ENCODE peak calls at places on chromosomes 11 and 22, in six cellular contexts. P is GM10248, E is kidney, U is Calu3, G is IMR-90, S is astrocyte of the cerebellum. M is an unnamed sample.

GRCh38 chr11:2691355-2691761 is 8.4 kb downstream of the KCNQ1OT1 start:
- DNase-seq in P (no peak), E (peak), U (no peak), G (no peak), S (no peak), M (peak)

GRCh38 chr11:121841487-121842167 is 274.4 kb downstream of the BLID start:
- DNase-seq in P (no peak), E (no peak), U (no peak), G (peak), S (peak), M (no peak)

GRCh38 chr11:32947985-32948384 is 55.4 kb downstream of the QSER1 start:
- DNase-seq in P (peak), E (no peak), U (no peak), G (no peak), S (no peak), M (no peak)

GRCh38 chr11:8831861-8832260 is 79.1 kb upstream of the AKIP1 start:
- DNase-seq in P (no peak), E (no peak), U (no peak), G (no peak), S (no peak), M (no peak)

GRCh38 chr22:41480397-41480735 is 11.4 kb downstream of the ACO2 start:
- DNase-seq in P (no peak), E (no peak), U (no peak), G (peak), S (peak), M (peak)

GRCh38 chr11:88538088-88538487 is 200.6 kb upstream of the CTSC start:
- DNase-seq in P (no peak), E (no peak), U (no peak), G (peak), S (no peak), M (no peak)

GRCh38 chr11:10669258-10670033 is 24.1 kb downstream of the IRAG1 start:
- DNase-seq in P (no peak), E (no peak), U (no peak), G (peak), S (no peak), M (no peak)

GRCh38 chr11:69869311-69869939 is 50.2 kb upstream of the FGF3 start:
- DNase-seq in P (no peak), E (peak), U (no peak), G (no peak), S (no peak), M (no peak)

GRCh38 chr11:117673561-117673960 is 123.5 kb downstream of the DSCAML1 start:
- DNase-seq in P (no peak), E (no peak), U (no peak), G (no peak), S (no peak), M (no peak)

GRCh38 chr22:50311606-50312351 is 4.3 kb upstream of the PLXNB2 start:
- DNase-seq in P (no peak), E (peak), U (no peak), G (no peak), S (no peak), M (no peak)

GRCh38 chr22:37714634-37715033 is 17.8 kb downstream of the TRIOBP start:
- DNase-seq in P (no peak), E (no peak), U (no peak), G (no peak), S (no peak), M (no peak)

GRCh38 chr11:82796970-82797594 is 63.4 kb upstream of the FAM181B start:
- DNase-seq in P (no peak), E (no peak), U (no peak), G (no peak), S (no peak), M (no peak)

GRCh38 chr11:57332694-57333440 is 2.8 kb downstream of the SSRP1 start:
- DNase-seq in P (no peak), E (no peak), U (no peak), G (no peak), S (no peak), M (no peak)

GRCh38 chr22:36056980-36057379 is 28.4 kb upstream of the RBFOX2 start:
- DNase-seq in P (no peak), E (no peak), U (no peak), G (peak), S (no peak), M (no peak)

GRCh38 chr22:37020192-37020479 is 594 bp downstream of the MPST start:
- DNase-seq in P (no peak), E (no peak), U (no peak), G (peak), S (no peak), M (no peak)

GRCh38 chr11:80103149-80103859 is 662.5 kb upstream of the TENM4 start:
- DNase-seq in P (no peak), E (no peak), U (no peak), G (peak), S (peak), M (no peak)

GRCh38 chr11:78179459-78180071 is 8.9 kb downstream of the KCTD21 start:
- DNase-seq in P (no peak), E (no peak), U (peak), G (no peak), S (no peak), M (no peak)

GRCh38 chr11:7571640-7572000 is 57.8 kb downstream of the PPFIBP2 start:
- DNase-seq in P (peak), E (peak), U (peak), G (peak), S (peak), M (no peak)

GRCh38 chr22:32237021-32237420 is 18.1 kb downstream of the SLC5A4 start:
- DNase-seq in P (no peak), E (no peak), U (no peak), G (no peak), S (no peak), M (no peak)

GRCh38 chr11:75225794-75226193 is 14.8 kb upstream of the TPBGL start:
- DNase-seq in P (no peak), E (no peak), U (no peak), G (no peak), S (no peak), M (peak)

GRCh38 chr11:36402568-36403181 is 106.6 kb downstream of the PRR5L start:
- DNase-seq in P (no peak), E (no peak), U (no peak), G (no peak), S (no peak), M (no peak)

GRCh38 chr22:42217019-42217751 is 53.3 kb downstream of the TCF20 start:
- DNase-seq in P (peak), E (no peak), U (no peak), G (peak), S (no peak), M (no peak)

GRCh38 chr11:71421392-71421950 is 26.7 kb downstream of the DHCR7 start:
- DNase-seq in P (no peak), E (no peak), U (no peak), G (no peak), S (no peak), M (no peak)

GRCh38 chr11:102793677-102794290 is 4.2 kb downstream of the MMP1 start:
- DNase-seq in P (no peak), E (no peak), U (no peak), G (no peak), S (no peak), M (no peak)

GRCh38 chr11:102791271-102792036 is 6.5 kb downstream of the MMP1 start:
- DNase-seq in P (no peak), E (no peak), U (no peak), G (peak), S (no peak), M (no peak)

GRCh38 chr11:102798012-102798746 is at the start of gene MMP1:
- DNase-seq in P (no peak), E (no peak), U (no peak), G (peak), S (peak), M (no peak)

GRCh38 chr11:102792604-102793003 is 5.4 kb downstream of the MMP1 start:
- DNase-seq in P (no peak), E (no peak), U (no peak), G (no peak), S (no peak), M (no peak)

GRCh38 chr11:102794382-102794781 is 3.6 kb downstream of the MMP1 start:
- DNase-seq in P (peak), E (no peak), U (peak), G (peak), S (no peak), M (no peak)
- TF ChIP-seq CTCF in P (peak), E (no peak), U (peak), G (peak), S (peak), M (peak)

DNA sequence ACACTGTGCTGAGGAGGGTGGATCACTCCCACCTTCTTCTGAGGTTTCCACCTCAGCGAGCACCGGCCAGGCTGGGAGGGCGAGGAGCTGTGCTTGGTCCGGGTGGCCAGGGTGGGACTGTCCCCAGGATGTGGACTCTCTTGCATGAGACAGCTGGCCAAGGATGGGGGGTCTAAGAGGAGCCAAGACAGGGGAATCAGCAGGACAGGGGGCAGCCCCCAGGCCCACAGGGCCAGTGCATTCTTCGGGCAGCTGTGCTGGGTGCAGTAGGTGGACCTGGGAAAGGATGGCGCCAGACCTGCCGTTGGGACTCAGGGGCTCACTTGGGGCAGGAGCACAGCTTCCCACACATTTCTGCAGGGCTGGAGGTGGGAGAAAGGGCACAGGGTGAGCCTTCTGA is 9.5 kb downstream of the APOBEC3A start:
- DNase-seq in P (no peak), E (peak), U (no peak), G (no peak), S (no peak), M (peak)
- TF ChIP-seq CTCF in P (no peak), E (no peak), U (no peak), G (no peak), S (no peak), M (no peak)

GRCh38 chr22:46522743-46523300 is 14.6 kb downstream of the CELSR1 start:
- DNase-seq in P (no peak), E (no peak), U (no peak), G (no peak), S (no peak), M (no peak)

GRCh38 chr22:46518542-46519325 is 18.7 kb downstream of the CELSR1 start:
- DNase-seq in P (no peak), E (no peak), U (no peak), G (no peak), S (no peak), M (peak)

GRCh38 chr22:46521994-46522393 is 15.4 kb downstream of the CELSR1 start:
- DNase-seq in P (no peak), E (no peak), U (no peak), G (no peak), S (no peak), M (no peak)

GRCh38 chr22:46519377-46519776 is 18.0 kb downstream of the CELSR1 start:
- DNase-seq in P (no peak), E (peak), U (no peak), G (no peak), S (no peak), M (no peak)

GRCh38 chr22:46520880-46521279 is 16.5 kb downstream of the CELSR1 start:
- DNase-seq in P (no peak), E (no peak), U (no peak), G (no peak), S (no peak), M (no peak)
- TF ChIP-seq CTCF in P (no peak), E (no peak), U (no peak), G (no peak), S (no peak), M (no peak)

GRCh38 chr22:43922123-43922522 is 1.5 kb upstream of the PNPLA3 start:
- DNase-seq in P (no peak), E (no peak), U (peak), G (no peak), S (no peak), M (no peak)
- TF ChIP-seq CTCF in P (no peak), E (no peak), U (no peak), G (no peak), S (peak), M (peak)

GRCh38 chr11:62392944-62393628 is 25.7 kb upstream of the SCGB1A1 start:
- DNase-seq in P (peak), E (no peak), U (peak), G (no peak), S (no peak), M (no peak)
- TF ChIP-seq CTCF in P (no peak), E (no peak), U (no peak), G (no peak), S (peak), M (peak)

DNA sequence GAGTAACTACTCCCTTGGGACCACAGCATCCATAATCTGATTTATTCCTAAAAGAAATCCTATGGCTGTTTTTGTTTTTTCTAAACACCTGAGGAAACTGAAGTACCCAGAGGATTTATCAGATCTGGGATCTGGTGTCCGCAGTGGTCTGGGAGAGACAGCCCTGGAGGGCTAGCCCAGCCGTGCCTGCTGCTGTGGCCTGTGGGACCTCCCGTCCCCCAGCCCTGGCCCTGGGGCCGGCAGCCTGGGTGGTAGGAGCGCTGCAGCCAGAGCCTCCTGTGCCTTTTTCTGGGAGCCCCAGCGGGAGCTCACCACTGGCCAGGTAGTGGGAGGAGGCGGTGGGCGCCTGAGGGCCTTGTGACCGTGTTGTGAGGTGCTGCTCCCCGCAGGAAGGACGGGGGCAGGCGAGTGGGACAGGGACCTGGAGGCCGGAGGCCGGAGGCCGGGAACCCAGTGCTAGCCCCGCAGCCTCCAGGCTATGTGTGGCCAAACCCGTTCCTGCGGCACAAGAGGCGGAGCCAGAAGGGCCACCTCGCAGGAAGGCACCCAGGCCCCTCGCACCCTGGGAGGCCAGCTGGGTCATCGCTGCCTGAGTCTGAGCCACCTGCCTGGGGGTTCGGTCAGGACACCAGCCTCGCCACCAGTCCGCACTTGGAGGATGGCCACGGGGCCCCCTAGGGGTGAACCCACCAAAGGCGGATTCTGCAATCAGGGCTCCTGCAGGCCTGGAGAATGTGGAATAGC is 18.2 kb upstream of the C11orf96 start:
- DNase-seq in P (no peak), E (peak), U (no peak), G (no peak), S (no peak), M (no peak)
- TF ChIP-seq CTCF in P (no peak), E (no peak), U (no peak), G (no peak), S (peak), M (peak)

DNA sequence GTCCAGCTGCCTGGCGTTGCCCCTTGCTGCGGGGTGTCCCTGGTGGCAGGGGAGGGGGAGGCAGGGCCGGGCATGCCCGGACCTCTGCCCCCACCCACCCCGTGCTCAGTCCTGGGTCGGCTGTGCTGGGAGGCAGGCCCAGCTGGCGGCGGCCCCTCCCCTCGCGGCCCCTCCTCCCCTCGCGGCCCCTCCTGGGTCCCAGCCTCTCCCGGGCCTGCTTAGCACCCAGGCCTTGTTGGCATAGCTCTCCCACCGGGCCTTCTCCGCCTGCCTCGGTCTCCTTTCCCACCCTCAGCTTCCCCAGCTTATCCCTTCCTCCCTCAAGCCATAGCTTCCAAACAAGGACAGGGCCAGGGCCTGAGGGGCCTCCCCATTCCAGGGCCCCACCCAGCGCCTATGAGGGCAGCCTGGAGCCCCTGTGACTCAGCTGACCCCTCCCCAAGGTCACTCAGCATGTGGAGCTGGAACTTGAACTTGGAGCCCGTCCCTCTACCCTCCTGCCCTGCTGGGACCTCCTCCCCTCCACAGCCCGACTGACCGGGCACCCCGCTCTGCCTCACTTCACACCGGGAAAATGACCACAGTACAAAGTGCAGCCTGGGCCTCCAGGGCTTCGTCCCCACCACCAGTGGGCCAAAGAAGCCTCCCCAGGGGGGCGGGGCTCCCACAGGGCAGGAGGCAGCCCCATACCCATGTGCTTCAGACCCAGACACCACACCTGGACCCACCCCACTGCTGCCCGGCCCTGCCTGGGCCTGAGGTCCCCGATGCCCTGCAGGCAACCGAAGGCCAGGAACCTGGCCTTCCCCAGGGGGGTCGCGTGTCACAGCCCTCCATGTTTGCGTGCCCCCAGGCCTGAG is 1.2 kb downstream of the EPS8L2 start:
- DNase-seq in P (peak), E (peak), U (peak), G (no peak), S (no peak), M (peak)
- TF ChIP-seq CTCF in P (no peak), E (no peak), U (no peak), G (no peak), S (no peak), M (peak)

DNA sequence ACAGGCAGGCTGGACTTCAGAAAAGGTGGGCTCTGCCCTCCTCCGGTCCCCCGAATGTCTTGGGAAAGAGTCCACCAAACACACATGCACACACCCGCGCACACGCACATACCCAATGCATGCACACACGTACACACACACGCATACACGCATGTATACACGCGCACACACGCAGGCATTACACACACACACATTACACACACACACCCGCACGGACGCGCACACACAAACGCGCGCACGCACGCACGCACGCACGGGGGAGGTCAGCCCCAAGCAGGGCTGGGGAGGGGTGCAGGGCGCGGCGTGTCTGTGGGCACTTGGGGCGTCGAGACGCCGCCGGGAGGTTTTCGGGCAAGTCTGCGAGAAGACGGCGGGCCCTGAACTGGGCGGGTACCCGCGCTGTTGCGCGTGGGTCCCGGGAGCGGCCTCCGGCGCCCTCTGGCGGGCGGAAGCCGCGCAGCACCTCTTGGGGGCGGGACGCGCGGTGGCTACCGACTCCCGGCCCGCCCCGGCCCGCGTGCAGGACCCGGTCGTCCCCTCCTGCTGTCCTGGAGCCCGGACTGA is 3.5 kb downstream of the SEPTIN5 start:
- DNase-seq in P (peak), E (peak), U (peak), G (peak), S (no peak), M (no peak)
- TF ChIP-seq CTCF in P (peak), E (peak), U (peak), G (peak), S (peak), M (peak)

M was measured in chondrocyte.